ENCODE peak calls at places on chromosomes 16 and 17, in five cellular contexts. U, Q, L, C and H are unnamed samples.

GRCh38 chr16:86567701-86568571 is 1.3 kb downstream of the FOXC2 start:
- DNase-seq in U (no peak), Q (peak), L (peak), C (no peak), H (no peak)

GRCh38 chr17:74447628-74448159 is 15.8 kb downstream of the GPRC5C start:
- DNase-seq in U (no peak), Q (no peak), L (no peak), C (no peak), H (no peak)

GRCh38 chr17:6894206-6894528 is 62.6 kb upstream of the TEKT1 start:
- DNase-seq in U (no peak), Q (no peak), L (no peak), C (no peak), H (no peak)

GRCh38 chr17:1179635-1180433 is at the start of gene ABR:
- DNase-seq in U (peak), Q (peak), L (peak), C (peak), H (no peak)

GRCh38 chr17:66855204-66855603 is 20.3 kb downstream of the CACNG5 start:
- DNase-seq in U (no peak), Q (no peak), L (no peak), C (peak), H (peak)

GRCh38 chr16:28923652-28924398 is 1.2 kb downstream of the RABEP2 start:
- DNase-seq in U (no peak), Q (no peak), L (no peak), C (no peak), H (no peak)

GRCh38 chr16:84699147-84699711 is 571 bp upstream of the USP10 start:
- DNase-seq in U (no peak), Q (no peak), L (no peak), C (no peak), H (peak)

GRCh38 chr17:17492085-17492484 is 4.1 kb downstream of the RASD1 start:
- DNase-seq in U (no peak), Q (no peak), L (no peak), C (no peak), H (no peak)

GRCh38 chr16:82773018-82773417 is 146.2 kb downstream of the CDH13 start:
- DNase-seq in U (no peak), Q (no peak), L (no peak), C (no peak), H (no peak)

GRCh38 chr17:56744721-56745120 is 89.0 kb downstream of the C17orf67 start:
- DNase-seq in U (no peak), Q (no peak), L (no peak), C (no peak), H (no peak)

GRCh38 chr17:6712058-6712853 is 913 bp downstream of the SLC13A5 start:
- DNase-seq in U (no peak), Q (peak), L (peak), C (peak), H (no peak)

GRCh38 chr16:31177136-31177535 is 2.8 kb upstream of the FUS start:
- DNase-seq in U (peak), Q (no peak), L (peak), C (no peak), H (peak)

GRCh38 chr17:8220783-8221662 is 10.6 kb upstream of the AURKB start:
- DNase-seq in U (peak), Q (peak), L (peak), C (peak), H (peak)
- TF ChIP-seq CTCF in U (no peak), Q (no peak), L (no peak), C (no peak), H (no peak)

DNA sequence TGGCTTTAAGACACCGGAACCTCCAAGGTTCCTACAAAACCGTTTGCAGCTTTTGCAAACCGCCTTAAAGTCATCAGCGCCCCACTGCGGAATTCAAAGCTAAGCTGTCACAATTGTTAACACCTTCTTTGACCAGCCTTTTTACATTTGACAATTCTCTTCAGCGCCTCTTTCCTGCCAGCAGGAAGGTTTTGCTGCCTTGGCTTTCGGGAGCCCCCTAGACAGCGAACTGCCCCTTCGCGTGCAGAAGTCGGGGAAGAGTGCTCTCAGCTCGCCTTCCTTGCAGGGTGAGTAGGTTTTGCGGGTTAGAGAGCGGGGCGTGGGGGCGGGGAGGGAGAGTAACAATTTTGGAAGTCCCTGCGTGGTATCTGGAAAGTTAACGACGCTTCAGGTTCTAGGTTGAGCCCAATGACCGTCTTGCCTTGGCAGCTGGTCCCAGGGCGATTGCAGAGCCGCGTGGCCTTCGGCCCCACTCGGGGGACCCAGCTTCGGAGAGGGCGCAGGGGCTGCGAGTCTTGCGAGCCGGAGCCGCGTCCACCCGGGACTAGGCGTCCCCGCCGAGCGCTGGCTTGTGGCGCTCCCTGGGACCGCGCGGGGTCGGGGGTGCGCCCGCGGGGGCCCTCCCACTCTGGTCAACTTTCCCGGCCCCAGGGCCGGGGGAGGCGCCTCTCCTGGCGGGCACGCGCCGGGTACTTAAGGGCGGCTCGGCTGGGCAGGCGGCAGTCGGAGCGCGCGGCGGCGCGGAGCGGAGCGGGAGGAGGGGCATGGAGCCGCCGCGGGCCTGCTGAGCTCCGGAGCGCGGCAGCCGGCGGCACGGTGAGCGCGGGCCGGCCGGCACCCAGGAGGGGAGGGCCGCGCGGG is at the start of gene HAS3:
- DNase-seq in U (peak), Q (no peak), L (peak), C (no peak), H (peak)
- TF ChIP-seq CTCF in U (no peak), Q (no peak), L (peak), C (no peak), H (peak)

DNA sequence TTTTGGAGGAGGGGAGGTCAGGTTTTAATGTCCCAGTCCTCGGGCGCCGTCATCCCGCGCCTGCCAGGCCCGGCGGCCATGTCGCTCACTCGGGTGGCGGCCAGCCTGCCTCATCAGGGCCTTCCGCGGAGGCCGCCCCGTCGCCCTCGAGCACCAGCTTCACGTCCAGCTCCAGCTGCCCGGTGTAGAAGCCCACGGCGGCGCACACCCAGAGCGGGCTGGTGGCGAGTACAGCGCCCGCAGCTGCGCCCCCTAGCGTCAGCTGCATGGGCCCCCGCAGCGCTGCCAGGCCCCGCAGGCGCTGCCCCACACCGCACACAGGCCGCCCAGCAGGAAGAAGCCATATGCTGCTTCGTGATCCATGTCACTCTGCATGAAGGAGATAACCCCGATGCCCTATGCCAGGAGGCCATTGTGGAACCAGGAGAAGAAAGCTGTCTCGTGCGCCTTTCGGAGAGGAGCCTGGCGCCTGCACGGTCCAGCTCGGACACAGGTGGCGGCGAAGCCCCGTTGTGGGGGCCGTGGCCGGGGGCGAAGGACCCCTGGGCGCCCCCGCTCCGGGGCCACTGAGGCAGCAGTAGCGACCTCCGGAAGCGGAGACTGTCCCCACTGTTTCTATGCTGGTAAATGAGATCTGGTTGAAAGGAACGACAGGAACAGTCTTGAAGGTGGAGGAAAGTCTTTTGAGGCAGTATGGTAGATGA is 9.6 kb downstream of the AP2B1 start:
- DNase-seq in U (no peak), Q (no peak), L (no peak), C (no peak), H (no peak)
- TF ChIP-seq CTCF in U (no peak), Q (no peak), L (no peak), C (no peak), H (no peak)

GRCh38 chr17:45782889-45783592 is 1.1 kb upstream of the CRHR1 start:
- DNase-seq in U (no peak), Q (no peak), L (no peak), C (no peak), H (no peak)
- TF ChIP-seq CTCF in U (no peak), Q (no peak), L (peak), C (no peak), H (peak)

GRCh38 chr16:51084074-51084928 is 66.8 kb downstream of the SALL1 start:
- DNase-seq in U (no peak), Q (no peak), L (no peak), C (no peak), H (no peak)
- TF ChIP-seq CTCF in U (no peak), Q (no peak), L (no peak), C (no peak), H (no peak)

GRCh38 chr16:65281636-65282035 is 159.8 kb upstream of the CDH11 start:
- DNase-seq in U (no peak), Q (no peak), L (no peak), C (no peak), H (no peak)

GRCh38 chr16:65284583-65284982 is 162.7 kb upstream of the CDH11 start:
- DNase-seq in U (no peak), Q (no peak), L (no peak), C (no peak), H (peak)

GRCh38 chr16:65285128-65286120 is 163.6 kb upstream of the CDH11 start:
- DNase-seq in U (no peak), Q (no peak), L (no peak), C (no peak), H (peak)

GRCh38 chr16:65280988-65281530 is 159.2 kb upstream of the CDH11 start:
- DNase-seq in U (no peak), Q (no peak), L (no peak), C (no peak), H (no peak)

GRCh38 chr16:65283238-65283651 is 161.4 kb upstream of the CDH11 start:
- DNase-seq in U (no peak), Q (no peak), L (no peak), C (no peak), H (no peak)
- TF ChIP-seq CTCF in U (no peak), Q (no peak), L (no peak), C (no peak), H (no peak)

GRCh38 chr16:71474864-71475263 is 12.8 kb upstream of the ZNF23 start:
- DNase-seq in U (no peak), Q (no peak), L (peak), C (no peak), H (peak)

GRCh38 chr16:71484006-71484893 is 4.9 kb downstream of the ZNF19 start:
- DNase-seq in U (peak), Q (peak), L (peak), C (peak), H (peak)

GRCh38 chr16:71476457-71476856 is 12.7 kb downstream of the ZNF19 start:
- DNase-seq in U (no peak), Q (no peak), L (no peak), C (no peak), H (no peak)

GRCh38 chr16:71482569-71482968 is 6.6 kb downstream of the ZNF19 start:
- DNase-seq in U (no peak), Q (no peak), L (no peak), C (no peak), H (no peak)

GRCh38 chr16:71479420-71479819 is 9.7 kb downstream of the ZNF19 start:
- DNase-seq in U (peak), Q (no peak), L (peak), C (no peak), H (peak)
- TF ChIP-seq CTCF in U (peak), Q (no peak), L (peak), C (no peak), H (peak)

GRCh38 chr17:81394831-81395599 is at the start of gene BAHCC1:
- DNase-seq in U (peak), Q (peak), L (peak), C (peak), H (peak)
- TF ChIP-seq CTCF in U (no peak), Q (no peak), L (no peak), C (no peak), H (no peak)